ENCODE peak calls at places on chromosomes 5 and 9, in eight cellular contexts. S, X, Z, U, V, E, D and Y are unnamed samples.

GRCh38 chr5:172361566-172362238 is 78.1 kb upstream of the UBTD2 start:
- DNase-seq in S (no peak), X (no peak), Z (no peak), U (no peak), V (no peak), E (peak; percentile 98), D (peak; percentile 99), Y (no peak)

GRCh38 chr9:69798737-69799136 is 21.9 kb upstream of the CFAP95 start:
- DNase-seq in S (no peak), X (no peak), Z (no peak), U (no peak), V (no peak), E (peak; percentile 39), D (peak; percentile 55), Y (no peak)

GRCh38 chr5:172740483-172741205 is 30.4 kb downstream of the DUSP1 start:
- DNase-seq in S (no peak), X (no peak), Z (no peak), U (peak; percentile 79), V (no peak), E (peak; percentile 66), D (peak; percentile 92), Y (no peak)

GRCh38 chr9:5453673-5454072 is 3.3 kb downstream of the CD274 start:
- DNase-seq in S (no peak), X (no peak), Z (no peak), U (no peak), V (no peak), E (no peak), D (no peak), Y (no peak)

GRCh38 chr5:154486427-154486866 is 8.4 kb upstream of the HAND1 start:
- DNase-seq in S (no peak), X (no peak), Z (no peak), U (no peak), V (no peak), E (no peak), D (no peak), Y (no peak)

GRCh38 chr5:135353952-135354721 is 44.9 kb downstream of the MACROH2A1 start:
- DNase-seq in S (no peak), X (no peak), Z (no peak), U (no peak), V (no peak), E (peak; percentile 41), D (no peak), Y (no peak)

GRCh38 chr5:74632947-74633356 is 7.6 kb downstream of the ENC1 start:
- DNase-seq in S (no peak), X (no peak), Z (no peak), U (no peak), V (no peak), E (peak; percentile 94), D (peak; percentile 82), Y (no peak)

GRCh38 chr9:136078498-136079011 is 16.5 kb downstream of the NACC2 start:
- DNase-seq in S (no peak), X (no peak), Z (no peak), U (peak; percentile 9), V (no peak), E (no peak), D (no peak), Y (no peak)

GRCh38 chr5:76469656-76470290 is 66.7 kb downstream of the IQGAP2 start:
- DNase-seq in S (no peak), X (no peak), Z (no peak), U (no peak), V (no peak), E (no peak), D (no peak), Y (no peak)

GRCh38 chr5:80146036-80146435 is 109.8 kb downstream of the SERINC5 start:
- DNase-seq in S (no peak), X (no peak), Z (no peak), U (no peak), V (no peak), E (no peak), D (no peak), Y (no peak)

GRCh38 chr9:124381073-124381945 is 33.9 kb downstream of the PSMB7 start:
- DNase-seq in S (no peak), X (no peak), Z (no peak), U (no peak), V (no peak), E (no peak), D (peak; percentile 55), Y (no peak)

GRCh38 chr9:100219347-100219746 is 120.3 kb downstream of the INVS start:
- DNase-seq in S (no peak), X (no peak), Z (no peak), U (no peak), V (no peak), E (no peak), D (no peak), Y (no peak)

GRCh38 chr9:86098793-86099694 is at the start of gene GOLM1:
- DNase-seq in S (no peak), X (no peak), Z (no peak), U (peak; percentile 52), V (peak; percentile 48), E (peak; percentile 63), D (peak; percentile 57), Y (no peak)

GRCh38 chr9:98607787-98608186 is 100.9 kb downstream of the GABBR2 start:
- DNase-seq in S (no peak), X (no peak), Z (no peak), U (no peak), V (no peak), E (peak; percentile 16), D (no peak), Y (no peak)

GRCh38 chr5:157324237-157324636 is 58.3 kb downstream of the CYFIP2 start:
- DNase-seq in S (no peak), X (no peak), Z (no peak), U (no peak), V (no peak), E (no peak), D (no peak), Y (no peak)

GRCh38 chr5:172801184-172801671 is 30.2 kb upstream of the DUSP1 start:
- DNase-seq in S (no peak), X (no peak), Z (no peak), U (no peak), V (no peak), E (peak; percentile 87), D (peak; percentile 95), Y (no peak)

GRCh38 chr5:3006961-3007551 is 255.6 kb upstream of the IRX2 start:
- DNase-seq in S (no peak), X (no peak), Z (no peak), U (no peak), V (no peak), E (no peak), D (no peak), Y (no peak)
- H3K9me3 ChIP-seq in S (no peaks in the 10 kb centered on the region), X (no peaks in the 10 kb centered on the region), Z (no peaks in the 10 kb centered on the region), U (peaks cover 15% of the 10 kb centered on the region), V (no peaks in the 10 kb centered on the region), E (peaks cover 10% of the 10 kb centered on the region), D (no peaks in the 10 kb centered on the region), Y (no peaks in the 10 kb centered on the region)

GRCh38 chr9:35710818-35711500 is 21.0 kb downstream of the TLN1 start:
- DNase-seq in S (no peak), X (no peak), Z (no peak), U (no peak), V (no peak), E (no peak), D (no peak), Y (no peak)
- H3K9me3 ChIP-seq in S (no peaks in the 10 kb centered on the region), X (no peaks in the 10 kb centered on the region), Z (no peaks in the 10 kb centered on the region), U (no peaks in the 10 kb centered on the region), V (no peaks in the 10 kb centered on the region), E (no peaks in the 10 kb centered on the region), D (no peaks in the 10 kb centered on the region), Y (no peaks in the 10 kb centered on the region)

GRCh38 chr5:12248831-12249230 is 344.6 kb upstream of the CTNND2 start:
- DNase-seq in S (no peak), X (no peak), Z (no peak), U (no peak), V (no peak), E (no peak), D (no peak), Y (no peak)
- H3K9me3 ChIP-seq in S (no peaks in the 10 kb centered on the region), X (no peaks in the 10 kb centered on the region), Z (no peaks in the 10 kb centered on the region), U (peaks cover 26% of the 10 kb centered on the region), V (no peaks in the 10 kb centered on the region), E (no peaks in the 10 kb centered on the region), D (no peaks in the 10 kb centered on the region), Y (no peaks in the 10 kb centered on the region)

GRCh38 chr9:107112707-107113243 is 170.3 kb upstream of the RAD23B start:
- DNase-seq in S (no peak), X (no peak), Z (no peak), U (no peak), V (no peak), E (no peak), D (no peak), Y (no peak)

GRCh38 chr9:107106416-107106815 is 176.7 kb upstream of the RAD23B start:
- DNase-seq in S (no peak), X (no peak), Z (no peak), U (no peak), V (no peak), E (no peak), D (no peak), Y (no peak)

GRCh38 chr9:107109324-107109723 is 173.8 kb upstream of the RAD23B start:
- DNase-seq in S (no peak), X (no peak), Z (no peak), U (no peak), V (no peak), E (no peak), D (no peak), Y (no peak)

GRCh38 chr9:107105784-107106183 is 177.3 kb upstream of the RAD23B start:
- DNase-seq in S (no peak), X (no peak), Z (no peak), U (no peak), V (no peak), E (no peak), D (no peak), Y (no peak)

GRCh38 chr9:107108367-107108766 is 174.7 kb upstream of the RAD23B start:
- DNase-seq in S (no peak), X (no peak), Z (no peak), U (no peak), V (no peak), E (no peak), D (no peak), Y (no peak)
- H3K9me3 ChIP-seq in S (no peaks in the 10 kb centered on the region), X (no peaks in the 10 kb centered on the region), Z (no peaks in the 10 kb centered on the region), U (no peaks in the 10 kb centered on the region), V (no peaks in the 10 kb centered on the region), E (no peaks in the 10 kb centered on the region), D (no peaks in the 10 kb centered on the region), Y (no peaks in the 10 kb centered on the region)

GRCh38 chr9:12539602-12540001 is 153.6 kb upstream of the TYRP1 start:
- DNase-seq in S (no peak), X (no peak), Z (no peak), U (no peak), V (no peak), E (no peak), D (no peak), Y (no peak)

GRCh38 chr9:12544700-12545099 is 148.5 kb upstream of the TYRP1 start:
- DNase-seq in S (no peak), X (no peak), Z (no peak), U (no peak), V (no peak), E (no peak), D (no peak), Y (no peak)

GRCh38 chr9:12538842-12539584 is 154.2 kb upstream of the TYRP1 start:
- DNase-seq in S (no peak), X (no peak), Z (no peak), U (no peak), V (no peak), E (no peak), D (no peak), Y (no peak)
- H3K9me3 ChIP-seq in S (no peaks in the 10 kb centered on the region), X (no peaks in the 10 kb centered on the region), Z (no peaks in the 10 kb centered on the region), U (no peaks in the 10 kb centered on the region), V (no peaks in the 10 kb centered on the region), E (no peaks in the 10 kb centered on the region), D (no peaks in the 10 kb centered on the region), Y (no peaks in the 10 kb centered on the region)